ENCODE peak calls at places on chromosomes 2 and 18, in four cellular contexts. N, J, F and L are unnamed samples.

GRCh38 chr2:173124441-173124840 is 48.8 kb downstream of the MAP3K20 start:
- DNase-seq in N (no peak), F (peak; percentile 32), J (no peak), L (no peak)

GRCh38 chr18:12092398-12093229 is 1.0 kb upstream of the ANKRD62 start:
- DNase-seq in J (peak; percentile 63), N (peak; percentile 60), F (no peak), L (no peak)

GRCh38 chr2:240789051-240789453 is 31.0 kb downstream of the KIF1A start:
- DNase-seq in N (no peak), J (peak; percentile 69), F (no peak), L (no peak)

GRCh38 chr18:389658-390357 is 110.7 kb downstream of the COLEC12 start:
- DNase-seq in J (no peak), N (no peak), F (no peak), L (no peak)

GRCh38 chr2:42249887-42250286 is 80.7 kb downstream of the EML4 start:
- DNase-seq in F (peak; percentile 7), J (no peak), N (no peak), L (no peak)

GRCh38 chr2:74387346-74387745 is 7.2 kb upstream of the DCTN1 start:
- DNase-seq in J (no peak), F (no peak), N (no peak), L (no peak)

GRCh38 chr2:36366491-36367120 is 11.0 kb downstream of the CRIM1 start:
- DNase-seq in J (no peak), N (no peak), F (no peak), L (no peak)

GRCh38 chr2:15588329-15588919 is 3.2 kb upstream of the DDX1 start:
- DNase-seq in F (peak; percentile 44), N (peak; percentile 67), J (no peak), L (peak; percentile 33)

GRCh38 chr2:147679664-147680502 is 164.9 kb upstream of the ACVR2A start:
- DNase-seq in J (no peak), F (no peak), N (no peak), L (no peak)

GRCh38 chr2:206296128-206296527 is 21.7 kb downstream of the ZDBF2 start:
- DNase-seq in F (no peak), J (no peak), N (no peak), L (no peak)

GRCh38 chr2:234974501-234975385 is 22.9 kb downstream of the SH3BP4 start:
- DNase-seq in N (no peak), F (peak; percentile 63), J (no peak), L (no peak)

GRCh38 chr2:1944986-1945385 is 200.7 kb upstream of the PXDN start:
- DNase-seq in J (no peak), F (no peak), N (no peak), L (no peak)

GRCh38 chr2:64606495-64607363 is 47.0 kb downstream of the SERTAD2 start:
- DNase-seq in N (peak; percentile 76), F (peak; percentile 73), J (peak; percentile 92), L (peak; percentile 48)

GRCh38 chr18:23071285-23071684 is 64.0 kb upstream of the CABLES1 start:
- DNase-seq in F (peak; percentile 24), J (no peak), N (no peak), L (no peak)

GRCh38 chr18:7038330-7038846 is 79.2 kb downstream of the LAMA1 start:
- DNase-seq in J (peak; percentile 81), N (peak; percentile 27), F (peak; percentile 88), L (no peak)

GRCh38 chr18:68623342-68623741 is 91.6 kb downstream of the TMX3 start:
- DNase-seq in F (peak; percentile 22), N (peak; percentile 47), J (no peak), L (peak; percentile 61)

GRCh38 chr2:159793265-159793664 is 4.7 kb downstream of the CD302 start:
- DNase-seq in N (no peak), J (no peak), F (no peak), L (no peak)

GRCh38 chr2:211836409-211836808 is 702.2 kb downstream of the ERBB4 start:
- DNase-seq in F (no peak), N (no peak), J (no peak), L (no peak)

GRCh38 chr2:120395221-120395620 is 49.3 kb downstream of the INHBB start:
- DNase-seq in N (no peak), F (no peak), J (peak; percentile 49), L (peak; percentile 23)

GRCh38 chr2:188395903-188396699 is 104.4 kb downstream of the GULP1 start:
- DNase-seq in N (no peak), J (no peak), F (no peak), L (no peak)

GRCh38 chr2:226758886-226759660 is 40.5 kb downstream of the IRS1 start:
- DNase-seq in N (no peak), F (no peak), J (no peak), L (no peak)

GRCh38 chr2:143955416-143956075 is 564.4 kb downstream of the ZEB2 start:
- DNase-seq in F (no peak), N (no peak), J (no peak), L (no peak)

DNA sequence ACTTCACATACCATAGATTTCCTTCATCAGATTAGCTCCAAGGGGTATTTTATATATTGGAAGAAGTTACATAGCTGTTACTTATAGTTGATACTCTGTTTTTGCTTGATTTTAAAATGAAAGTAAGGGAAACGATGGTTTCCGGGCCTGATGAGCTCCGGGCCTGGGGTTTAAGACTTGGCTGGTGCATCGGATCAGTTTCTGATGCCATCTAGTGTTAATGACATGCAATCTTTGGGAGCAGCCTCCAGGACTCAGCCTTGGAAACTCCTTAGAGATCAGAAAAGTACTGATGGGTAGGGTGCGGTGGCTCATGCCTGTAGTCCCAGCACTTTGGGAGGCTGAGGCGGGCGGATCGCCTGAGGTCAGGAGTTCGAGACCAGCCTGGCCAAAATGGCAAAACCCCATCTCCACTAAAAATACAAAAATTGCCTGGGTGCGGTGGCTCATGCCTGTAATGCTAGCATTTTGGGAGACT is 47.1 kb upstream of the CNOT11 start:
- DNase-seq in J (no peak), F (peak; percentile 66), N (peak; percentile 83), L (peak; percentile 52)
- H3K4me3 ChIP-seq in J (peak overlapping the region; percentile 2), F (no peak overlapping the region), N (peak overlapping the region; percentile 55), L (peak overlapping the region; percentile 46)

GRCh38 chr2:230913406-230913805 is 11.6 kb downstream of the GPR55 start:
- DNase-seq in N (peak; percentile 40), F (no peak), J (no peak), L (peak; percentile 43)
- TF ChIP-seq CTCF in N (peak; percentile 50), F (peak; percentile 29), J (no peak), L (peak; percentile 47)

GRCh38 chr2:9595746-9596145 is 35.1 kb downstream of the YWHAQ start:
- DNase-seq in F (no peak), N (no peak), J (no peak), L (no peak)

GRCh38 chr2:9593936-9594335 is 36.9 kb downstream of the YWHAQ start:
- DNase-seq in F (no peak), J (no peak), N (no peak), L (no peak)

GRCh38 chr2:9592699-9593098 is 37.1 kb upstream of the ADAM17 start:
- DNase-seq in F (no peak), J (no peak), N (no peak), L (no peak)

GRCh38 chr2:9596621-9597311 is 34.0 kb downstream of the YWHAQ start:
- DNase-seq in J (no peak), N (no peak), F (no peak), L (no peak)

DNA sequence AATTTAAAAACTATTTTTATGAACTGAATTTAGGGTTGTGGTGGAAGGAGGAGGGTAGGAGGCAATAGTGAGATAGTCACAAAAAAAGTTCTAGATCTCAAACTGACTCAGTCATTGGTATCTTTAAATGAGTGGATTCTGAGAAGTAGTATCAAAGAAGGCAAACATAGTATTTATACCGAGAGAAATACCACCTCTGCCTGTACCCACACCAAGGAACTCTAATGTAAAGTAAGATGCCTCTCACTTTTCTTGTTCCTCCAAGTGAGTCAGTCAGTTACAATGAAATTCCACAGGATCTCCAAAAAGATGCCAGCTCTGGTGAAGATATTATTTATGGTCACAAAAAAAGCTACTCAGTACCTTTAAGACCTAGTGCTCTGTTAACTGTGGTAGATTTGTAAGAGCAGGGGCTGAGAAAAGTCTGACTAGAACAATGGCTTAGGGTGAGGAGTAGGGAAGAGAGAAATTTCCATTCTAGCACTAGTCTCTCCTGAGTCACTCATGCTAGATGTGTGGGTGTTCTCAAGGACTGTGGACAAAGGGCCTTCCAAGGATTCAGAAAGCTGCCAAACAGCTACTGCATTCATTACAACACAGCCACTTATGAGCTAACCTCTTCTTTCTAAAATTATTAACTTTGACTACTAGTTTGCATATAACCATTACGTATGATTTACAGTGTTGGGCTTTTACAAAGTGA is 36.3 kb downstream of the YWHAQ start:
- DNase-seq in J (no peak), F (no peak), N (peak; percentile 16), L (no peak)
- H3K27ac ChIP-seq in J (peak overlapping the region; percentile 59), F (no peak overlapping the region), N (no peak overlapping the region), L (no peak overlapping the region)

DNA sequence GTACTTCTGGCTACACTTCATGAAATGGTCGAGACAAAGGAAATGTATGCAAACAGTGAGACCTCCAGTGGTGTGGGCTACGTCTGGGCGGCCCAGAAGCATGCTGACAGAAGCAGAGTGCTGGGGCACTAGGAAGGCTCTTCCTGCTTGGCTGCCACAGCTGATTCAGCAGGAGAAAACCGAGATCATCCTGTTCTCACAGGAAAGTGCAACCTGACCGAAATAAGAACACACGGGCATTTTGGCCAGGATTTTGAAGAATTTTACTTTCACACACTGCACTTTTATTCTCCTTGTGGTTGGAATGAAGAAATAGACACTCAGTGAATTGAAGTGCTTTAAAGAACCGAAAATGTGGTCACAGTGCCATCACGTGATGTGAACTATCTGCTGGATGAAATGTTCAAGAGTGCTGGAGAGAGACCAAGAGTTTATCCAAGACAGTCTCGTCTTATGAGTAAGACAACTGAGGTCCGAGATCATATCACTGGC is 149.5 kb downstream of the CCBE1 start:
- DNase-seq in F (peak; percentile 10), N (no peak), J (no peak), L (no peak)
- H3K4me3 ChIP-seq in F (no peak overlapping the region), N (no peak overlapping the region), J (no peak overlapping the region), L (no peak overlapping the region)

DNA sequence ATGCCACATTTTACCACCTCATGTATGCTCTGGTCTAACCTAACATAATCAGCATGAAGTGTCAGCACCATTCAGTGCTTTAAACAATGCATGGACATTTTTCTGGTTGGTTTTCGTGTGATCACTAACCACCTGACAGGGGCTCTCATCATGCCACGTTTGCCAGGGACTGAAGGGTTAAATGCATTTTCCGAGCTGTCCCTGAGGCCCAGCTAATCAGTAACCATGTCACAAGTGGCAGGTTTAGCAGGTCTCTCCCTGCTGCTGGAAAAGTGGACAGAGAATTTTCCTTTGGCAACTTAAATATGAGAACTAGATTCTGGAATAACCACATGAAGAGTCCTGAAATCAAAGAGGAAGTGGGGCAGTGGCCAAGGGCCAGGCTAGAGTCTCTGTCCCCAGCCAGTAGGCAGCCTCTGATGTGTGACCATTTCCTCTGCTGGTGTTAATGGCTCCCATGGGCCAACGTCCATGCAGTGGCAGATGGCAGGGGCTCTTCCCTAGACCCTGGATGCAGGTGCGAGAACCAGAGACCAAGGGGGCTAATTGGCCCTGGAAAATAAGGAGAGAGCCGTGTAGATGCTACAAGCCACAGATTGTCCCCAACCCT is 69.5 kb downstream of the TPGS2 start:
- DNase-seq in N (no peak), F (no peak), J (no peak), L (no peak)
- TF ChIP-seq CTCF in N (no peak), F (no peak), J (no peak), L (no peak)